ENCODE peak calls at places on chromosomes 13 and 19, in ten cellular contexts. G is lower lobe of right lung; U is heart right ventricle; A is left ventricle myocardium inferior; Y is uterus; I is CD4-positive, alpha-beta T cell; R is cardiac muscle cell; M is thoracic aorta; L is AG04450; F is body of pancreas. P is an unnamed sample.
A peak's percentile ranks its signal among the peaks of the same experiment; 100 is the strongest.

GRCh38 chr13:23086951-23087350 is 93.8 kb upstream of the SGCG start:
- DNase-seq in G (no peak), U (no peak), A (no peak), Y (no peak), I (no peak), R (no peak), M (no peak), L (no peak), F (no peak), P (no peak)

GRCh38 chr19:31127132-31127967 is 221.9 kb downstream of the TSHZ3 start:
- DNase-seq in G (no peak), U (no peak), A (no peak), Y (peak; percentile 33), I (no peak), R (peak; percentile 65), M (no peak), L (peak; percentile 94), F (no peak), P (no peak)

GRCh38 chr13:37715606-37716015 is 117.0 kb upstream of the POSTN start:
- DNase-seq in G (no peak), U (no peak), A (no peak), Y (no peak), I (no peak), R (peak; percentile 95), M (no peak), L (peak; percentile 21), F (no peak), P (no peak)

GRCh38 chr19:48745208-48745995 is 1.3 kb downstream of the IZUMO1 start:
- DNase-seq in G (no peak), U (no peak), A (no peak), Y (no peak), I (no peak), R (peak; percentile 76), M (no peak), L (no peak), F (peak; percentile 69), P (peak; percentile 67)

GRCh38 chr13:43284162-43284561 is 260.8 kb downstream of the DNAJC15 start:
- DNase-seq in G (no peak), U (no peak), A (no peak), Y (no peak), I (no peak), R (peak; percentile 36), M (no peak), L (peak; percentile 70), F (no peak), P (no peak)

GRCh38 chr19:41023193-41023592 is 32.1 kb downstream of the CYP2B6 start:
- DNase-seq in G (no peak), U (no peak), A (no peak), Y (no peak), I (no peak), R (no peak), M (no peak), L (no peak), F (no peak), P (no peak)

GRCh38 chr13:106348032-106348431 is 187.4 kb downstream of the EFNB2 start:
- DNase-seq in G (no peak), U (no peak), A (no peak), Y (no peak), I (no peak), R (peak; percentile 50), M (no peak), L (no peak), F (no peak), P (no peak)

GRCh38 chr13:75480691-75481175 is 1.2 kb downstream of the TBC1D4 start:
- DNase-seq in G (peak; percentile 79), U (peak; percentile 59), A (peak; percentile 44), Y (peak; percentile 44), I (no peak), R (peak; percentile 53), M (no peak), L (no peak), F (peak; percentile 80), P (peak; percentile 62)

GRCh38 chr19:39362682-39363657 is 20.7 kb downstream of the SAMD4B start:
- DNase-seq in G (no peak), U (no peak), A (no peak), Y (peak; percentile 54), I (no peak), R (peak; percentile 51), M (no peak), L (no peak), F (no peak), P (no peak)

GRCh38 chr19:3471954-3472655 is 8.2 kb downstream of the SMIM24 start:
- DNase-seq in G (no peak), U (peak; percentile 58), A (peak; percentile 44), Y (peak; percentile 63), I (peak; percentile 55), R (peak; percentile 28), M (no peak), L (no peak), F (peak; percentile 53), P (no peak)

DNA sequence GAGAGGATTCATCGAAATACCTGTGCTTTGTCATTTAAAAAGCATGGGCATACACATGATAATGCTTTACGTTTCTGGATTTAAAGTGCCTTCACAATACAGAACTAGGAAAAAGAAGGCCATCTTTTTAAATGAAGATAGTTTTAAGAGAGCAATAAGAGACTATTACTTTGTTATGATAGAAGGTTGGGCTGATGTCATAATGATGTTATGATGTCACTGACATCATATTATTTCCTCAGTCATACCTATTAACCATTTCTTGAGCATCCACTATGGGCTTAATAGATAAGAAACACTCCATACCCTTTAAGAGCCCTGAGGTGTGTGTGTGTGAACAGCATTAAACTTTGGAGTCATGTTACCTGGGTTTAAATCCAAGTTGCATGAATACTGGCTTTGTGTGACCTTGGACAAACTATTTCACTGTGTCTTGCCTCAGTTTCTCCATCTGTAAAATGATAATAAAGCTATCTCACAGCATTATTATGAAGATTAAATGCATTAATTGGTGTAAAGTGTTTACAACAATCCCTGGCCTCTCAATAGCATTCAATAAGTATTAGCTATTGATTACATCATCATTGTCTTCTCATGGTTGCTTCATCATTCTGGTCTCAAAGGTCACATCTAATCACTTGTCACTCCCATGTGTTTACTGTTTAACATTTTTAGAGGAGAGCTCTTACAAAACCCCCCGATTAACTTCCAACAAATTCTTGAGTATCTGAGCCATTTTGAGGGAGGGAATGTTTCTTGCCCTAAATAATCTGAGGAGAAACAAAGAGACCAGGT is 11.1 kb downstream of the ZNF181 start:
- DNase-seq in G (no peak), U (no peak), A (no peak), Y (no peak), I (no peak), R (no peak), M (no peak), L (no peak), F (no peak), P (no peak)
- H3K9me3 ChIP-seq in G (peaks cover 95% of the 10 kb centered on the region), U (peaks cover 10% of the 10 kb centered on the region), A (peaks cover 100% of the 10 kb centered on the region), Y (peaks cover 10% of the 10 kb centered on the region), I (peaks cover 96% of the 10 kb centered on the region), R (no peaks in the 10 kb centered on the region), M (peaks cover 97% of the 10 kb centered on the region), L (peaks cover 9% of the 10 kb centered on the region), F (peaks cover 64% of the 10 kb centered on the region), P (peaks cover 48% of the 10 kb centered on the region)

GRCh38 chr19:37803250-37803854 is 24.0 kb upstream of the ZNF573 start:
- DNase-seq in G (no peak), U (no peak), A (no peak), Y (no peak), I (no peak), R (no peak), M (no peak), L (no peak), F (no peak), P (no peak)
- H3K9me3 ChIP-seq in G (peaks cover 93% of the 10 kb centered on the region), U (peaks cover 77% of the 10 kb centered on the region), A (peaks cover 100% of the 10 kb centered on the region), Y (peaks cover 46% of the 10 kb centered on the region), I (peaks cover 82% of the 10 kb centered on the region), R (no peaks in the 10 kb centered on the region), M (peaks cover 87% of the 10 kb centered on the region), L (peaks cover 47% of the 10 kb centered on the region), F (peaks cover 45% of the 10 kb centered on the region), P (peaks cover 99% of the 10 kb centered on the region)

GRCh38 chr19:36891768-36892357 is 24.2 kb downstream of the ZNF829 start:
- DNase-seq in G (no peak), U (no peak), A (no peak), Y (no peak), I (no peak), R (no peak), M (no peak), L (no peak), F (no peak), P (no peak)
- H3K9me3 ChIP-seq in G (peaks cover 98% of the 10 kb centered on the region), U (peaks cover 89% of the 10 kb centered on the region), A (peaks cover 100% of the 10 kb centered on the region), Y (peaks cover 92% of the 10 kb centered on the region), I (peaks cover 94% of the 10 kb centered on the region), R (peaks cover 15% of the 10 kb centered on the region), M (peaks cover 99% of the 10 kb centered on the region), L (peaks cover 42% of the 10 kb centered on the region), F (peaks cover 75% of the 10 kb centered on the region), P (peaks cover 81% of the 10 kb centered on the region)

GRCh38 chr19:8452446-8453123 is 7.8 kb downstream of the HNRNPM start:
- DNase-seq in G (no peak), U (no peak), A (no peak), Y (no peak), I (no peak), R (no peak), M (no peak), L (no peak), F (no peak), P (no peak)
- H3K9me3 ChIP-seq in G (no peaks in the 10 kb centered on the region), U (no peaks in the 10 kb centered on the region), A (no peaks in the 10 kb centered on the region), Y (no peaks in the 10 kb centered on the region), I (no peaks in the 10 kb centered on the region), R (no peaks in the 10 kb centered on the region), M (no peaks in the 10 kb centered on the region), L (no peaks in the 10 kb centered on the region), F (no peaks in the 10 kb centered on the region), P (no peaks in the 10 kb centered on the region)